ENCODE peak calls at places on chromosomes 13 and 19, in seven cellular contexts. O is SK-N-SH, G is HCT116, T is K562, X is H1, B is GM12878, E is HepG2. V is an unnamed sample.

GRCh38 chr13:45830121-45830520 is 21.4 kb downstream of the SIAH3 start:
- DNase-seq in O (no peak), G (no peak), T (no peak), X (no peak), B (no peak), E (no peak), V (no peak)

GRCh38 chr19:56671613-56671994 is at the start of gene ZNF835:
- DNase-seq in O (peak), G (no peak), T (peak), X (peak), B (no peak), E (no peak), V (no peak)

GRCh38 chr13:51801631-51802099 is 2.3 kb downstream of the DHRS12 start:
- DNase-seq in O (peak), G (no peak), T (no peak), X (no peak), B (no peak), E (no peak), V (peak)

GRCh38 chr19:41706741-41707501 is 1.5 kb upstream of the CEACAM5 start:
- DNase-seq in O (peak), G (peak), T (peak), X (peak), B (peak), E (peak), V (peak)

GRCh38 chr13:111573362-111573761 is 252.9 kb downstream of the TEX29 start:
- DNase-seq in O (no peak), G (no peak), T (no peak), X (no peak), B (no peak), E (no peak), V (no peak)

GRCh38 chr13:77979721-77980377 is 61.2 kb upstream of the EDNRB start:
- DNase-seq in O (no peak), G (no peak), T (no peak), X (no peak), B (no peak), E (no peak), V (no peak)

GRCh38 chr19:33450689-33451088 is 70.9 kb downstream of the PEPD start:
- DNase-seq in O (no peak), G (no peak), T (no peak), X (no peak), B (no peak), E (no peak), V (no peak)

GRCh38 chr13:38952827-38953226 is 37.8 kb downstream of the STOML3 start:
- DNase-seq in O (no peak), G (no peak), T (no peak), X (no peak), B (no peak), E (no peak), V (no peak)

GRCh38 chr13:73090116-73090811 is 31.5 kb downstream of the KLF5 start:
- DNase-seq in O (no peak), G (peak), T (peak), X (peak), B (no peak), E (peak), V (no peak)

DNA sequence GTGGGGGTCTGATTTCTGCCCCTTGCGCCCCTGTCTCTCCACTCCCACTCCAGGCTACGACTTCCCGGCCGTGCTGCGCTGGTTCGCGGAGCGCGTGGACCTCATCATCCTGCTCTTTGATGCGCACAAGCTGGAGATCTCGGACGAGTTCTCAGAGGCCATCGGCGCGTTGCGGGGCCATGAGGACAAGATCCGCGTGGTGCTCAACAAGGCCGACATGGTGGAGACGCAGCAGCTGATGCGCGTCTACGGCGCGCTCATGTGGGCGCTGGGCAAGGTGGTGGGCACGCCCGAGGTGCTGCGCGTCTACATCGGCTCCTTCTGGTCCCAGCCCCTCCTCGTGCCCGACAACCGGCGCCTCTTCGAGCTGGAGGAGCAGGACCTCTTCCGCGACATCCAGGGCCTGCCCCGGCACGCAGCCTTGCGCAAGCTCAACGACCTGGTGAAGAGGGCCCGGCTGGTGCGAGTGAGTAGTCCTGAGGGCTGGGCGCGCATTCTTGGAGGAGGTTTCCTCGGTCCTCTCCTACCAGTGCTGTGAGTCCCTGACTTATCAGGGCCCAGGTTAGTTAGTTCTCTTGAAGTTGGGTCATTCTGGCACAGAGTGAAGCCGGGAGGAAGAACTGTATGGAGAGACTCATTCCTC is 12.7 kb downstream of the EHD2 start:
- DNase-seq in O (no peak), G (no peak), T (no peak), X (no peak), B (no peak), E (no peak), V (peak)
- TF ChIP-seq JUND in O (no peak), G (no peak), T (no peak), X (no peak), B (no peak), E (no peak), V (no peak)

GRCh38 chr13:92805766-92806165 is 420.8 kb upstream of the GPC6 start:
- DNase-seq in O (no peak), G (no peak), T (no peak), X (no peak), B (no peak), E (no peak), V (no peak)

GRCh38 chr13:92807343-92807742 is 419.3 kb upstream of the GPC6 start:
- DNase-seq in O (no peak), G (no peak), T (no peak), X (no peak), B (no peak), E (no peak), V (no peak)

GRCh38 chr13:92804926-92805325 is 421.7 kb upstream of the GPC6 start:
- DNase-seq in O (no peak), G (no peak), T (no peak), X (no peak), B (no peak), E (no peak), V (no peak)

GRCh38 chr13:92808007-92808406 is 418.6 kb upstream of the GPC6 start:
- DNase-seq in O (no peak), G (no peak), T (no peak), X (no peak), B (no peak), E (no peak), V (no peak)

DNA sequence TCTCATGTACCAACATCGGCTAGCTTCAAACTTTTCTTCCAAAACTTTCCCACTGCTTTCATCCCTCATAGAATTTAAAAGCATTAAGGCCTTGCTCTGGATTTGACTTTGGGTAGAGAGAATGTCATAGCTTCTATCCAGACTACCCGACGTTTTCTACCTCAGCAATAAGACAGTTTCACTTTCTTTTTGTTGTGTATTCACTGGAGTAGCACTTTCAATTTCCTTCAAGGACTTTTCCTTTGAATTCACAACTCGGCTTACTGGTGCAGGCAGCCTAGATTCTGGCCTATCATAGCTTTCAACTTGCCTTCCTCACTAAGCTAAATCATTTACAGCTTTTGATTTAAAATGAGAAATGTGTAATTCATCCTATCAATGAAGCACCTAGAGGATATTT is 420.4 kb upstream of the GPC6 start:
- DNase-seq in O (no peak), G (no peak), T (no peak), X (no peak), B (no peak), E (no peak), V (peak)
- TF ChIP-seq JUND in O (no peak), G (no peak), T (no peak), X (no peak), B (no peak), E (no peak), V (no peak)

GRCh38 chr13:106847049-106847448 is 279.1 kb upstream of the ARGLU1 start:
- DNase-seq in O (no peak), G (no peak), T (no peak), X (no peak), B (no peak), E (no peak), V (no peak)

GRCh38 chr13:106851251-106851650 is 283.3 kb upstream of the ARGLU1 start:
- DNase-seq in O (no peak), G (no peak), T (peak), X (no peak), B (no peak), E (no peak), V (no peak)

DNA sequence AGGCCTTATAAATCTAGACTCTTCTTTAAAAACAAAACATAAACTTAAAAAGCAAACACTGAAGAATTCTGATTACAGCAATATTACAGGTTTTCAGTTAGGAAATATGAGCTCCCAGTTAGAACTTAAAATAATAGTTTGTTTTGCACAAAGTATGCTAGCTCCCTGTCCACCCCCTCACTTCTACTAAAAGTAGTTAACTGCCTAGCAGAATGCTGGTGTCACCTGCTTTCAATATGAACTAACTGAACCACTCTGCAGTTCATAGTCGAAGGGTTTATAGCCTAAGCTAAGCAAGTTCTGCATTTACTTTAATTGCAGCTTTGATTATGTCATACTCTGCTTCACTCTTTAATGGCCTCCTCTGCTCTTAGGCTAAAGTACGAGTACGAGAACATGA is 278.6 kb upstream of the ARGLU1 start:
- DNase-seq in O (no peak), G (no peak), T (no peak), X (no peak), B (no peak), E (no peak), V (no peak)
- TF ChIP-seq JUND in O (no peak), G (no peak), T (no peak), X (no peak), B (no peak), E (no peak), V (no peak)

GRCh38 chr13:23828866-23829265 is 60.3 kb downstream of the MIPEP start:
- DNase-seq in O (no peak), G (no peak), T (no peak), X (no peak), B (no peak), E (no peak), V (no peak)
- TF ChIP-seq JUND in O (no peak), G (no peak), T (no peak), X (no peak), B (no peak), E (no peak), V (no peak)

DNA sequence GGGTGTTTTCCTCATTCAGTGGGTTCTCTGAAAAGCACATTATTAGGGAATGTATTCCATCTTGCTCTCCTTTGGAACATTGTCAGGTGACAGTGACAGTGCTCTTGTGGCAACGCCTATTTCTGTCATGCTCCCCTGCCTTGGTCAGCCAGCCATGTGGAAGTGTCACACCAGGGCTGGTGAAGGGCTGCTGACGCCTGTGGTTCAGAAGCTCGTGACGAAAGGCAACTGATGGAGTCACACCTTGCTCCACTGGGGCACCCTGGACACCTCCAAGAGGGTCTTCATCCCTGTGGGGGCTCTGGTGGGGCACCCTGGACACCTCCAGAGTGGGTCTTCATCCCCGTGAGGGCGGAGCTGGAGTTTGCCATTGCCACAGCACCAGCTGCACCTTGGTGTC is 68.9 kb upstream of the GPR183 start:
- DNase-seq in O (no peak), G (no peak), T (no peak), X (no peak), B (no peak), E (no peak), V (no peak)
- TF ChIP-seq JUND in O (no peak), G (no peak), T (no peak), X (no peak), B (no peak), E (no peak), V (no peak)

DNA sequence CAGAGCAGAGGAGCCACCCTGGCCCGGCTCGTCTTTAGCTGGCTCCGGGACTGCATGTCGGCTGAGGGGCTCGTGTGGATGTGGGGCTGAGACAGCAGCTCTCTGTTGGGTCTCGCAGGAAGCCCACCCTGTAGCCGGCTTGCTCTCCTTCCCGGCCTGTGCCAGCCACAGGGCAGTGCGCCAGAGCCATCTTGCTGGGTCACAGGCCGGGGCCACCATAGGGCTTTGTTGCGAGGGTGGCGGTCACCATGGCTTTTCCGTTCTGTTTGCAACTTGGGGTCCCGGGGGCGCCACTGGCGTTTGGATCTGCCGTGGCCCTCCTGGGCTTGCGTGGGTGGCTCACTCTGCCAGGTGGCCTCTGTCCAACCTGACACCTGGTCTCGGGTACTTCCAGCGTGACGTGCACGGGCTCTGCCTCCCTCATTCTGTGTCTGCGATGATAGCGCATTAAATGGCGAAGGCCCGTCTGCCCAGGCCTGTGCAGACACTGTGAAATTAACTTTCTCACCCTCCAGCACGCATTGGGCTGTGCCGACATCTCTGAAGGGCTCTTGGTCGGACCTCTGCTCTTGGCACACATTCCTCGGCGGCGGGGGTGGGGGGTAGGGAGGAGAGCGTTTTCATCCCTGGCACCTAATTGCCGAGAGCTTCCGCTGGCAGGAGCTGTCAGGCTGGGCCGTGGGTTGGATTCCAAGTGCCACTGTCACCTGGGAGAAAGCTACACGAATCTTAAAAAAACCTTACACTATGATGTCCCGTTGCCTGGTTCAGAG is 95.1 kb downstream of the KDM4B start:
- DNase-seq in O (no peak), G (no peak), T (no peak), X (no peak), B (no peak), E (no peak), V (no peak)
- TF ChIP-seq JUND in O (no peak), G (no peak), T (no peak), X (no peak), B (no peak), E (no peak), V (no peak)

GRCh38 chr13:59532405-59532804 is 631.3 kb downstream of the DIAPH3 start:
- DNase-seq in O (no peak), G (no peak), T (no peak), X (no peak), B (no peak), E (no peak), V (no peak)
- TF ChIP-seq JUND in O (peak), G (no peak), T (no peak), X (no peak), B (no peak), E (no peak), V (no peak)

V was measured in T47D.